ENCODE peak calls at places on chromosomes 6 and 20, in seven cellular contexts. C is tibial artery; P is pancreas; H is thoracic aorta; I is breast epithelium; T is CD8-positive, alpha-beta T cell; J is H9. K is an unnamed sample. For H3K9me3, the result is how much of the 10 kb centered on the place peaks cover.

GRCh38 chr20:25699914-25700313 is 3.3 kb upstream of the ZNF337 start:
- DNase-seq in C (no peak), P (no peak), H (no peak), I (no peak), T (no peak), J (no peak), K (no peak)

GRCh38 chr6:168154263-168154917 is 75.4 kb upstream of the FRMD1 start:
- DNase-seq in C (no peak), P (no peak), H (no peak), I (no peak), T (no peak), J (peak), K (no peak)

GRCh38 chr20:35490736-35491181 is 35.4 kb downstream of the CEP250 start:
- DNase-seq in C (no peak), P (no peak), H (no peak), I (no peak), T (peak), J (no peak), K (no peak)

GRCh38 chr6:166001359-166001758 is 166.3 kb downstream of the TBXT start:
- DNase-seq in C (no peak), P (no peak), H (no peak), I (no peak), T (no peak), J (no peak), K (no peak)

GRCh38 chr6:83867527-83868161 is 8.2 kb downstream of the CYB5R4 start:
- DNase-seq in C (peak), P (no peak), H (no peak), I (no peak), T (no peak), J (no peak), K (no peak)

GRCh38 chr20:44357555-44358130 is 2.1 kb downstream of the HNF4A start:
- DNase-seq in C (no peak), P (no peak), H (no peak), I (no peak), T (no peak), J (no peak), K (peak)

GRCh38 chr6:142381845-142382378 is 80.1 kb downstream of the ADGRG6 start:
- DNase-seq in C (no peak), P (no peak), H (no peak), I (no peak), T (no peak), J (no peak), K (no peak)

GRCh38 chr20:7989379-7989778 is 30.2 kb downstream of the TMX4 start:
- DNase-seq in C (no peak), P (no peak), H (no peak), I (no peak), T (no peak), J (no peak), K (no peak)

GRCh38 chr6:18823782-18824386 is 436.7 kb downstream of the RNF144B start:
- DNase-seq in C (no peak), P (peak), H (no peak), I (no peak), T (no peak), J (peak), K (no peak)

GRCh38 chr20:38127011-38127621 is 38.0 kb downstream of the TGM2 start:
- DNase-seq in C (peak), P (peak), H (peak), I (no peak), T (no peak), J (no peak), K (no peak)

GRCh38 chr6:33978593-33979150 is 167.2 kb downstream of the GRM4 start:
- DNase-seq in C (no peak), P (no peak), H (no peak), I (no peak), T (no peak), J (peak), K (no peak)

GRCh38 chr6:36445651-36446050 is 2.9 kb downstream of the KCTD20 start:
- DNase-seq in C (no peak), P (no peak), H (no peak), I (no peak), T (no peak), J (no peak), K (no peak)

GRCh38 chr6:158323561-158323958 is 11.3 kb downstream of the TULP4 start:
- DNase-seq in C (no peak), P (no peak), H (no peak), I (no peak), T (no peak), J (no peak), K (no peak)

DNA sequence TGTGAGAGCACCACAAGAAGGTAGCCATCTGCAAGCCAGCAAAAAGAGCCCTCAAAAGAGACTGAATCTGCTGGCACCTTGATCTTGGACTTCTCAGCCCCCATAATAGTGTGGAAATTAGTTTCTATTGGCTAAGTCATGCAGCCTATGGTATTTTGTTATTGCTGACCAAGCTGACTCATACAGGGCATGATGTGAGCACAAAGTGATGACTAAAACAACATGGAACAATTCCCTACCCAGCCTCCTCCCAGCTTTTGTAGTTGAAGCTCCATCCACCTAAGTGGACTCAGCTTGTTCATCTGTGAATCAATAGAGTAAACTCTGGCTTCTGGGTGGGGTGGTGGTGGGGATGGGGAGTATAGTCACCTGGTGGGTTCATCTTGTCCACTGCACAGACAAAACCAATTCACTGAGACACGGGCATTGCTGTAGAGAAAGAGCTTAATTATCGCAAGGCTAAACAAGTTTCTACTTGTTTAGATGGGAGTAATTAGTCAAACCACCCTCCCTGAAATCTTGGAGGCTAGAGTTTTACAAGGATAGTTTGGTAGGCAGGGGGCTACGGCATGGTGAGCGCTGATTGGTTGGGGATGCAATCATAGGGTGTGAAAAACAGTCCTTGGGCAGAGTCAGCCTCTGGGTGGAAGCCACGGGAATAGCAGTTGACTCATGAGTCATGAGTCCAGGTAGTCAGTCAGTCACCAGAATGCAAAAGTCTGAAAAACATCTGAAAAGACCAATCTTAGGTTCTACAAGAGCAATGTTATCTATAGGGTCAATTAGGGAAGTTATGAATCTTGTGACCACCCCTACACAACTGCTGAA is 77.6 kb downstream of the STMND1 start:
- DNase-seq in C (no peak), P (no peak), H (no peak), I (no peak), T (no peak), J (no peak), K (no peak)
- H3K9me3 ChIP-seq in C (under half), P (under half), H (under half), I (under half), T (under half), J (under half), K (under half)

GRCh38 chr6:148857817-148858390 is 111.1 kb downstream of the UST start:
- DNase-seq in C (no peak), P (no peak), H (no peak), I (no peak), T (no peak), J (no peak), K (no peak)
- H3K9me3 ChIP-seq in C (under half), P (under half), H (under half), I (under half), T (under half), J (under half), K (under half)

GRCh38 chr20:16455296-16455695 is 118.0 kb downstream of the KIF16B start:
- DNase-seq in C (no peak), P (no peak), H (no peak), I (no peak), T (no peak), J (no peak), K (no peak)

GRCh38 chr20:16462711-16463110 is 110.5 kb downstream of the KIF16B start:
- DNase-seq in C (no peak), P (no peak), H (no peak), I (no peak), T (no peak), J (peak), K (no peak)

DNA sequence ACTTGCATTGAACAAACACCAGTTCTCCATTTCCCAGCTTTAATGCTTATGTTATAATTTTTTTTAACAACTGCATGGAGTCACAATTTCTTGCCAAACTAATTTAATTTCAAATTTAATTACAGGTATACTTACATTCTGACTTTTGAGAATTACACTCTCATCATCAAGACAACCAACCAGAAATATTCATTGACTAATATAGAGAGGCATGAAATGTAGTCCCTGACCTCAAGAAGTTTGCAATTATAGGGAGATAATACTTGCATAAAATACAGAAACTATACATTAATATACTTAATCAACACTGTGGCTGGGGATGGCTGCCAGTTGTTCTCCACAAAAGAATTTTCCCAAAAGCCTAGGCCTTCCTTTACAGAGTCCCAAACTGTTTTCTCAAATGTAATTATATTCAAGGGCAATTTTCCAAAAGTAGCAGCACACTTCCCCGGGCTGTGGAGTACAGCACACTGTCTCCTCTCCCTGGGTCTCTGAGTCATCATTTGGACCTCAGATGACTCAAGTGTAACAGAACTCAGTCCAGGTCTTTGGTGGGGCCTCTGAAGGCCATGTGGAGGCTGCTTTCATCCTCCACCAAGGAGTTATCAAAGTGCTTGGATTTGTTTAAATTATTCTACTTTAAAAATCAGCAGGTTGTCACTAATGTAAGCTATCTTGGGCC is 114.1 kb downstream of the KIF16B start:
- DNase-seq in C (peak), P (no peak), H (peak), I (no peak), T (no peak), J (no peak), K (no peak)
- H3K9me3 ChIP-seq in C (under half), P (under half), H (under half), I (under half), T (under half), J (under half), K (under half)

GRCh38 chr6:22349051-22349450 is 52.2 kb upstream of the PRL start:
- DNase-seq in C (no peak), P (no peak), H (no peak), I (no peak), T (no peak), J (peak), K (no peak)

GRCh38 chr6:22349528-22349927 is 52.7 kb upstream of the PRL start:
- DNase-seq in C (no peak), P (no peak), H (no peak), I (no peak), T (no peak), J (no peak), K (no peak)

GRCh38 chr6:22353036-22353560 is 56.3 kb upstream of the PRL start:
- DNase-seq in C (no peak), P (no peak), H (no peak), I (no peak), T (no peak), J (no peak), K (no peak)

GRCh38 chr6:22350109-22350508 is 53.3 kb upstream of the PRL start:
- DNase-seq in C (no peak), P (no peak), H (no peak), I (no peak), T (no peak), J (no peak), K (no peak)
- H3K9me3 ChIP-seq in C (under half), P (under half), H (under half), I (under half), T (under half), J (under half), K (under half)

DNA sequence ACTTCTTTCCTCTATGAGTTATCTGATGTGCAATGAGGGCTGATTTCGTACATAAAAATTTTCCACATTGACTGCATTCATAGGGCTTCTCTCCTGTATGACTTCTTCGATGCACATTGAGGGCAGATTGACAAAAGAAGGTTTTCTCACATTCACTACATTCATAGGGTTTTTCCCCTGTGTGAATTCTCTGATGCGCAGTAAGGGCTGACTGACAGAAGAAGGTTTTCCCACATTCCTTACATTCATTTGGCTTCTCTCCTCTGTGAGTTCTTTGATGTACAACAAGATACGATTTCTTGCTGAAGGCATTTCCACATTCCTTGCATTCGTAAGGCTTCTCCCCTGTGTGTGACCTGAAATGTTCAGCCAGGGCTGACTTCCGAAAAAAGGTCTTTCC is 11.4 kb downstream of the ZNF334 start:
- DNase-seq in C (no peak), P (no peak), H (no peak), I (no peak), T (no peak), J (no peak), K (no peak)
- H3K9me3 ChIP-seq in C (under half), P (under half), H (under half), I (half or more), T (under half), J (half or more), K (under half)